ENCODE peak calls at places on chromosomes 4 and X, in ten cellular contexts. Y is activated CD4-positive, alpha-beta T cell treated with anti-CD3 and anti-CD28 coated beads, Interleukin-2, amount 50 U/mL, for 48 hours; H is CD8-positive, alpha-beta memory T cell; G is NB4; T is HFFc6; O is mesothelial cell of epicardium; D is activated naive CD4-positive, alpha-beta T cell treated with anti-CD3 and anti-CD28 coated beads, Interleukin-2, amount 50 U/mL, for 16 hours; U is islet precursor cell; M is fibroblast of the aortic adventitia; Q is GM12865. J is an unnamed sample.

GRCh38 chrX:8629871-8630270 is 102.1 kb downstream of the ANOS1 start:
- DNase-seq in Y (no peak), H (no peak), G (no peak), T (no peak), O (no peak), D (no peak), U (no peak), M (no peak), Q (no peak), J (no peak)

GRCh38 chrX:108736509-108737479 is at the start of gene IRS4:
- DNase-seq in Y (no peak), H (no peak), G (no peak), T (no peak), O (no peak), D (no peak), U (peak), M (no peak), Q (no peak), J (no peak)

GRCh38 chrX:154136627-154137161 is 7.3 kb upstream of the OPN1LW start:
- DNase-seq in Y (peak), H (peak), G (peak), T (no peak), O (peak), D (peak), U (peak), M (peak), Q (peak), J (peak)

GRCh38 chr4:186260504-186261448 is 5.2 kb upstream of the F11 start:
- DNase-seq in Y (no peak), H (no peak), G (no peak), T (no peak), O (no peak), D (no peak), U (no peak), M (peak), Q (no peak), J (no peak)

GRCh38 chr4:156829194-156829593 is 142.4 kb downstream of the PDGFC start:
- DNase-seq in Y (no peak), H (no peak), G (no peak), T (no peak), O (no peak), D (no peak), U (no peak), M (peak), Q (no peak), J (peak)

GRCh38 chr4:140219567-140219966 is 65.6 kb upstream of the MAML3 start:
- DNase-seq in Y (no peak), H (no peak), G (no peak), T (no peak), O (no peak), D (no peak), U (no peak), M (no peak), Q (no peak), J (no peak)

GRCh38 chr4:7775396-7775795 is 164.3 kb downstream of the AFAP1 start:
- DNase-seq in Y (no peak), H (no peak), G (no peak), T (no peak), O (no peak), D (no peak), U (no peak), M (no peak), Q (no peak), J (no peak)

GRCh38 chrX:124212622-124213021 is 119.8 kb upstream of the TEX13D start:
- DNase-seq in Y (peak), H (no peak), G (peak), T (no peak), O (no peak), D (peak), U (no peak), M (no peak), Q (no peak), J (peak)

GRCh38 chr4:97412331-97412730 is 730.9 kb downstream of the STPG2 start:
- DNase-seq in Y (no peak), H (no peak), G (no peak), T (no peak), O (no peak), D (no peak), U (no peak), M (no peak), Q (no peak), J (no peak)

GRCh38 chr4:149371021-149371420 is 444.6 kb downstream of the IQCM start:
- DNase-seq in Y (no peak), H (no peak), G (peak), T (peak), O (no peak), D (no peak), U (peak), M (peak), Q (peak), J (peak)

GRCh38 chrX:68292471-68292870 is 140.8 kb downstream of the OPHN1 start:
- DNase-seq in Y (no peak), H (no peak), G (no peak), T (peak), O (no peak), D (no peak), U (no peak), M (peak), Q (no peak), J (no peak)

GRCh38 chr4:146245246-146245645 is 30.9 kb downstream of the REELD1 start:
- DNase-seq in Y (no peak), H (no peak), G (no peak), T (no peak), O (no peak), D (no peak), U (no peak), M (peak), Q (no peak), J (no peak)

GRCh38 chr4:47315346-47315745 is 148.2 kb downstream of the COMMD8 start:
- DNase-seq in Y (no peak), H (no peak), G (no peak), T (peak), O (no peak), D (no peak), U (no peak), M (peak), Q (peak), J (no peak)

GRCh38 chr4:5932021-5932553 is 39.2 kb upstream of the CRMP1 start:
- DNase-seq in Y (no peak), H (no peak), G (no peak), T (no peak), O (no peak), D (no peak), U (peak), M (no peak), Q (no peak), J (no peak)

GRCh38 chrX:39096599-39096998 is 295.3 kb downstream of the MID1IP1 start:
- DNase-seq in Y (no peak), H (no peak), G (no peak), T (no peak), O (no peak), D (no peak), U (no peak), M (no peak), Q (no peak), J (no peak)

GRCh38 chr4:182521006-182521405 is 277.8 kb downstream of the TENM3 start:
- DNase-seq in Y (no peak), H (no peak), G (no peak), T (no peak), O (no peak), D (no peak), U (no peak), M (no peak), Q (no peak), J (no peak)

GRCh38 chrX:105190252-105190853 is 30.1 kb downstream of the TEX13A start:
- DNase-seq in Y (no peak), H (peak), G (peak), T (peak), O (no peak), D (no peak), U (no peak), M (peak), Q (peak), J (no peak)

GRCh38 chr4:60657802-60658201 is 542.3 kb upstream of the ADGRL3 start:
- DNase-seq in Y (no peak), H (no peak), G (peak), T (no peak), O (no peak), D (no peak), U (no peak), M (peak), Q (no peak), J (peak)

GRCh38 chr4:98833384-98833783 is 95.5 kb downstream of the EIF4E start:
- DNase-seq in Y (no peak), H (no peak), G (no peak), T (no peak), O (no peak), D (no peak), U (no peak), M (no peak), Q (no peak), J (no peak)

GRCh38 chr4:56768301-56768700 is 53.2 kb downstream of the SPINK2 start:
- DNase-seq in Y (no peak), H (no peak), G (no peak), T (no peak), O (no peak), D (no peak), U (no peak), M (no peak), Q (no peak), J (no peak)

GRCh38 chr4:144575181-144575580 is 70.8 kb upstream of the HHIP start:
- DNase-seq in Y (no peak), H (no peak), G (peak), T (no peak), O (no peak), D (no peak), U (peak), M (peak), Q (peak), J (peak)

GRCh38 chr4:124202106-124202505 is 510.4 kb downstream of the ANKRD50 start:
- DNase-seq in Y (no peak), H (no peak), G (no peak), T (no peak), O (no peak), D (no peak), U (no peak), M (peak), Q (no peak), J (no peak)

GRCh38 chrX:23332101-23332887 is 2.4 kb upstream of the PTCHD1 start:
- DNase-seq in Y (no peak), H (no peak), G (no peak), T (no peak), O (no peak), D (no peak), U (peak), M (no peak), Q (no peak), J (no peak)

GRCh38 chr4:67158669-67159068 is 386.6 kb downstream of the CENPC start:
- DNase-seq in Y (no peak), H (no peak), G (no peak), T (no peak), O (no peak), D (no peak), U (no peak), M (no peak), Q (no peak), J (no peak)

GRCh38 chrX:154426916-154427792 is 1.3 kb upstream of the ATP6AP1 start:
- DNase-seq in Y (no peak), H (no peak), G (peak), T (no peak), O (no peak), D (no peak), U (no peak), M (no peak), Q (no peak), J (peak)

GRCh38 chrX:2819345-2820130 is 9.2 kb upstream of the GYG2 start:
- DNase-seq in Y (no peak), H (no peak), G (peak), T (peak), O (no peak), D (no peak), U (no peak), M (peak), Q (peak), J (no peak)

GRCh38 chr4:66791686-66792085 is 753.6 kb downstream of the CENPC start:
- DNase-seq in Y (no peak), H (no peak), G (no peak), T (no peak), O (no peak), D (no peak), U (no peak), M (no peak), Q (no peak), J (no peak)

GRCh38 chr4:118773082-118773792 is 62.7 kb downstream of the SEC24D start:
- DNase-seq in Y (no peak), H (no peak), G (no peak), T (peak), O (no peak), D (no peak), U (no peak), M (no peak), Q (no peak), J (no peak)

GRCh38 chr4:106142616-106143015 is 173.4 kb downstream of the TBCK start:
- DNase-seq in Y (no peak), H (no peak), G (no peak), T (no peak), O (no peak), D (no peak), U (no peak), M (no peak), Q (no peak), J (no peak)

GRCh38 chr4:29708473-29708872 is 1011.7 kb upstream of the PCDH7 start:
- DNase-seq in Y (no peak), H (no peak), G (peak), T (peak), O (no peak), D (no peak), U (peak), M (no peak), Q (no peak), J (peak)